ENCODE peak calls at places on chromosomes 6 and 20, in four cellular contexts. H is fibroblast of lung, E is K562, T is neural progenitor cell. A is an unnamed sample.
A peak's percentile ranks its signal among the peaks of the same experiment; 100 is the strongest.

GRCh38 chr6:90217621-90218496 is 78.8 kb downstream of the BACH2 start:
- DNase-seq in H (no peak), E (no peak), T (no peak), A (no peak)

GRCh38 chr6:45081634-45082033 is 246.5 kb upstream of the RUNX2 start:
- DNase-seq in H (no peak), E (no peak), T (no peak), A (no peak)

GRCh38 chr6:87391334-87391733 is 16.4 kb upstream of the CFAP206 start:
- DNase-seq in H (no peak), E (peak; percentile 63), T (peak; percentile 70), A (peak; percentile 80)

GRCh38 chr20:24116611-24117010 is 128.0 kb upstream of the GGTLC1 start:
- DNase-seq in H (no peak), E (no peak), T (no peak), A (no peak)

GRCh38 chr6:43668151-43669028 is 19.2 kb downstream of the MRPS18A start:
- DNase-seq in H (peak; percentile 48), E (peak; percentile 76), T (peak; percentile 80), A (peak; percentile 86)

GRCh38 chr6:120774275-120774674 is 560.0 kb downstream of the TBC1D32 start:
- DNase-seq in H (peak; percentile 55), E (no peak), T (no peak), A (no peak)

GRCh38 chr20:50193169-50193850 is 2.7 kb downstream of the CEBPB start:
- DNase-seq in H (peak; percentile 60), E (peak; percentile 39), T (no peak), A (no peak)

GRCh38 chr20:35568645-35569044 is 26.8 kb downstream of the ERGIC3 start:
- DNase-seq in H (no peak), E (peak; percentile 37), T (peak; percentile 21), A (peak; percentile 67)

GRCh38 chr6:43766426-43766825 is 3.6 kb upstream of the VEGFA start:
- DNase-seq in H (no peak), E (no peak), T (no peak), A (no peak)

GRCh38 chr6:41239467-41240159 is 11.5 kb downstream of the TREML4 start:
- DNase-seq in H (no peak), E (no peak), T (peak; percentile 72), A (no peak)

GRCh38 chr6:45200510-45200909 is 127.6 kb upstream of the RUNX2 start:
- DNase-seq in H (no peak), E (no peak), T (no peak), A (no peak)

GRCh38 chr6:92708270-92708669 is 711.1 kb downstream of the EPHA7 start:
- DNase-seq in H (peak; percentile 20), E (no peak), T (no peak), A (no peak)

GRCh38 chr6:72621243-72622093 is at the start of gene KCNQ5:
- DNase-seq in H (peak; percentile 33), E (peak; percentile 39), T (peak; percentile 49), A (peak; percentile 84)

GRCh38 chr20:47220161-47220582 is 136.3 kb downstream of the ZMYND8 start:
- DNase-seq in H (no peak), E (peak; percentile 72), T (peak; percentile 66), A (peak; percentile 85)

GRCh38 chr6:38554700-38555413 is 84.9 kb downstream of the BTBD9 start:
- DNase-seq in H (peak; percentile 66), E (no peak), T (no peak), A (no peak)

GRCh38 chr20:9036593-9036992 is 32.3 kb upstream of the PLCB4 start:
- DNase-seq in H (no peak), E (no peak), T (no peak), A (no peak)

GRCh38 chr6:111087106-111087835 is at the start of gene SLC16A10:
- DNase-seq in H (peak; percentile 39), E (peak; percentile 66), T (peak; percentile 89), A (peak; percentile 87)

GRCh38 chr20:6764619-6765018 is 2.9 kb upstream of the BMP2 start:
- DNase-seq in H (no peak), E (no peak), T (no peak), A (no peak)

GRCh38 chr20:3115190-3116107 is 30.9 kb upstream of the AVP start:
- DNase-seq in H (peak; percentile 44), E (peak; percentile 51), T (peak; percentile 82), A (peak; percentile 81)

GRCh38 chr6:17600527-17601388 is 656 bp downstream of the FAM8A1 start:
- DNase-seq in H (peak; percentile 39), E (peak; percentile 75), T (peak; percentile 78), A (peak; percentile 78)

GRCh38 chr20:53739799-53740785 is 146.5 kb upstream of the ZNF217 start:
- DNase-seq in H (peak; percentile 54), E (peak; percentile 53), T (no peak), A (no peak)

GRCh38 chr20:3749689-3750639 is 17.5 kb downstream of the HSPA12B start:
- DNase-seq in H (peak; percentile 13), E (peak; percentile 23), T (peak; percentile 85), A (peak; percentile 64)

GRCh38 chr6:16770701-16771569 is 9.7 kb upstream of the ATXN1 start:
- DNase-seq in H (peak; percentile 79), E (peak; percentile 85), T (peak; percentile 85), A (peak; percentile 90)

GRCh38 chr6:166441641-166442078 is 58.9 kb upstream of the MPC1 start:
- DNase-seq in H (no peak), E (no peak), T (no peak), A (no peak)

GRCh38 chr20:25039697-25040437 is 18.1 kb downstream of the ACSS1 start:
- DNase-seq in H (peak; percentile 72), E (no peak), T (no peak), A (no peak)

GRCh38 chr6:13787146-13787545 is 27.2 kb downstream of the MCUR1 start:
- DNase-seq in H (peak; percentile 82), E (no peak), T (peak; percentile 79), A (no peak)

GRCh38 chr6:170073846-170074245 is 217.0 kb downstream of the DLL1 start:
- DNase-seq in H (no peak), E (no peak), T (no peak), A (no peak)

GRCh38 chr6:118788702-118789101 is 105.2 kb upstream of the ASF1A start:
- DNase-seq in H (no peak), E (no peak), T (no peak), A (no peak)

GRCh38 chr20:50678213-50678898 is 13.0 kb downstream of the RIPOR3 start:
- DNase-seq in H (peak; percentile 43), E (peak; percentile 49), T (no peak), A (no peak)

GRCh38 chr20:37926612-37927011 is 23.7 kb downstream of the VSTM2L start:
- DNase-seq in H (no peak), E (no peak), T (no peak), A (no peak)

GRCh38 chr6:15507746-15508145 is 155.1 kb downstream of the DTNBP1 start:
- DNase-seq in H (peak; percentile 20), E (no peak), T (no peak), A (no peak)

GRCh38 chr6:75113446-75113845 is 92.4 kb downstream of the COL12A1 start:
- DNase-seq in H (peak; percentile 62), E (no peak), T (no peak), A (no peak)

GRCh38 chr6:138795809-138796469 is at the start of gene ECT2L:
- DNase-seq in H (peak; percentile 69), E (peak; percentile 12), T (peak; percentile 81), A (no peak)

GRCh38 chr6:2072450-2072849 is 173.0 kb downstream of the GMDS start:
- DNase-seq in H (peak; percentile 5), E (no peak), T (no peak), A (no peak)

GRCh38 chr6:46652232-46652602 is 401 bp downstream of the CYP39A1 start:
- DNase-seq in H (no peak), E (no peak), T (no peak), A (peak; percentile 58)

GRCh38 chr6:42294759-42295158 is 77.1 kb upstream of the MRPS10 start:
- DNase-seq in H (peak; percentile 83), E (no peak), T (no peak), A (no peak)

GRCh38 chr6:42104807-42105713 is 37.4 kb downstream of the C6orf132 start:
- DNase-seq in H (no peak), E (peak; percentile 60), T (no peak), A (no peak)

GRCh38 chr6:7157752-7158616 is 50.2 kb downstream of the RREB1 start:
- DNase-seq in H (peak; percentile 77), E (peak; percentile 40), T (no peak), A (no peak)

GRCh38 chr6:105869835-105870506 is 216.2 kb upstream of the PRDM1 start:
- DNase-seq in H (no peak), E (no peak), T (no peak), A (peak; percentile 59)
- H2AFZ ChIP-seq in H (no peak overlapping the region), E (no peak overlapping the region), T (no peak overlapping the region), A (peak overlapping the region; percentile 88)

GRCh38 chr20:17871861-17872260 is 96.7 kb downstream of the SNX5 start:
- DNase-seq in H (no peak), E (no peak), T (no peak), A (no peak)
- H3K4me1 ChIP-seq in H (peaks cover 26% of the 10 kb centered on the region), E (no peaks in the 10 kb centered on the region), T (peaks cover 12% of the 10 kb centered on the region), A (no peaks in the 10 kb centered on the region)

GRCh38 chr20:17453592-17453991 is 77.6 kb downstream of the BFSP1 start:
- DNase-seq in H (no peak), E (no peak), T (no peak), A (no peak)

GRCh38 chr20:17460119-17460518 is 71.1 kb downstream of the BFSP1 start:
- DNase-seq in H (no peak), E (peak; percentile 7), T (no peak), A (no peak)

GRCh38 chr20:17452441-17452840 is 78.7 kb downstream of the BFSP1 start:
- DNase-seq in H (no peak), E (no peak), T (no peak), A (no peak)

GRCh38 chr20:17456226-17456625 is 75.0 kb downstream of the BFSP1 start:
- DNase-seq in H (no peak), E (no peak), T (no peak), A (no peak)

DNA sequence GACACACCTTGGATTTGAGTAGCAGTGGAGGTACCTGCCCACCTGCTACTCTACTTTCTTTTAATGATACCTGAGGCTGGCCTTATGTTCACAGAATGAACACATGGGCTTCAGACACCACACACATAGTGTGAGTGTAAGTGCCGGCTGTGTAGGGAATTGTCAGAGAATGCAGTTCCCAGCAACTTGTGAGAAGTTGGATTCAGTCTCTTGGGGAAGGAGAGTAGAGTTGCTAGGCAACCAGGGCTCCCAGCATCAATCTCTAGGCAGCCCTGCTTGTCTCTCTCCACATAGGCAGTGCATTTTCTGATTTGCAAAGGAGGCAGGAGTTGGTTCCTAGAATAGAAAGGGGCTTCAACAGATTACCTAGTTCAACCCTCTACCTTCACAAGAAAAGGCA is 74.1 kb downstream of the BFSP1 start:
- DNase-seq in H (no peak), E (no peak), T (no peak), A (no peak)
- H2AFZ ChIP-seq in H (no peak overlapping the region), E (no peak overlapping the region), T (no peak overlapping the region), A (no peak overlapping the region)

GRCh38 chr6:144321839-144322591 is 36.9 kb downstream of the UTRN start:
- DNase-seq in H (peak; percentile 49), E (no peak), T (peak; percentile 20), A (no peak)

GRCh38 chr6:144330017-144330416 is 44.9 kb downstream of the UTRN start:
- DNase-seq in H (no peak), E (no peak), T (no peak), A (no peak)

GRCh38 chr6:144320746-144321145 is 35.6 kb downstream of the UTRN start:
- DNase-seq in H (no peak), E (no peak), T (no peak), A (no peak)

GRCh38 chr6:144327081-144327480 is 41.9 kb downstream of the UTRN start:
- DNase-seq in H (no peak), E (no peak), T (no peak), A (no peak)

GRCh38 chr6:144325232-144325631 is 40.1 kb downstream of the UTRN start:
- DNase-seq in H (no peak), E (no peak), T (no peak), A (no peak)
- H3K4me1 ChIP-seq in H (peaks cover 4% of the 10 kb centered on the region), E (no peaks in the 10 kb centered on the region), T (peaks cover 10% of the 10 kb centered on the region), A (no peaks in the 10 kb centered on the region)

A was measured in Karpas-422.